ENCODE peak calls at places on chromosomes 11 and 22, in seven cellular contexts. A is memory B cell; Y is upper lobe of right lung; Z is left cardiac atrium; G is naive thymus-derived CD8-positive, alpha-beta T cell; M is right lobe of liver; O is activated CD8-positive, alpha-beta memory T cell treated with anti-CD3 and anti-CD28 coated beads, Interleukin-2, amount 10 ng/mL, durations not matched to agents 7 days and 5 days. D is an unnamed sample.

GRCh38 chr11:19988598-19988997 is 171.7 kb downstream of the DBX1 start:
- ATAC-seq in A (no peak), Y (peak; percentile 92), Z (peak; percentile 77), G (no peak), M (no peak), O (no peak), D (peak; percentile 92)

GRCh38 chr11:73866586-73866996 is 10.1 kb downstream of the COA4 start:
- ATAC-seq in A (no peak), Y (peak; percentile 33), Z (peak; percentile 16), G (no peak), M (no peak), O (no peak), D (peak; percentile 93)

GRCh38 chr11:125569913-125570621 is 790 bp downstream of the EI24 start:
- ATAC-seq in A (no peak), Y (no peak), Z (no peak), G (no peak), M (peak; percentile 20), O (no peak), D (no peak)

GRCh38 chr11:36388086-36388485 is 92.0 kb downstream of the PRR5L start:
- ATAC-seq in A (no peak), Y (no peak), Z (no peak), G (no peak), M (no peak), O (no peak), D (no peak)

GRCh38 chr22:20624161-20624616 is 116.8 kb downstream of the MED15 start:
- ATAC-seq in A (no peak), Y (no peak), Z (no peak), G (no peak), M (no peak), O (peak; percentile 91), D (no peak)

GRCh38 chr11:5514841-5515240 is 1.7 kb downstream of the UBQLNL start:
- ATAC-seq in A (no peak), Y (no peak), Z (no peak), G (no peak), M (no peak), O (no peak), D (no peak)

GRCh38 chr11:118792642-118793124 is 1.7 kb upstream of the DDX6 start:
- ATAC-seq in A (peak; percentile 45), Y (peak; percentile 78), Z (peak; percentile 52), G (peak; percentile 55), M (peak; percentile 63), O (peak; percentile 59), D (peak; percentile 77)

GRCh38 chr11:57240757-57241156 is 3.7 kb upstream of the APLNR start:
- ATAC-seq in A (no peak), Y (no peak), Z (no peak), G (no peak), M (peak; percentile 8), O (no peak), D (no peak)

GRCh38 chr11:29328961-29329441 is 687.8 kb downstream of the KCNA4 start:
- ATAC-seq in A (no peak), Y (peak; percentile 46), Z (peak; percentile 41), G (no peak), M (peak; percentile 96), O (no peak), D (no peak)

GRCh38 chr11:721347-721912 is 15.4 kb downstream of the EPS8L2 start:
- ATAC-seq in A (peak; percentile 62), Y (peak; percentile 3), Z (no peak), G (peak; percentile 5), M (peak; percentile 2), O (no peak), D (no peak)

GRCh38 chr11:46553746-46554204 is 40.0 kb downstream of the AMBRA1 start:
- ATAC-seq in A (no peak), Y (peak; percentile 31), Z (no peak), G (no peak), M (peak; percentile 67), O (no peak), D (peak; percentile 26)

GRCh38 chr11:72969894-72970335 is 155.7 kb downstream of the ATG16L2 start:
- ATAC-seq in A (no peak), Y (no peak), Z (no peak), G (no peak), M (no peak), O (peak; percentile 91), D (no peak)

GRCh38 chr11:36116161-36116560 is 172.3 kb downstream of the LDLRAD3 start:
- ATAC-seq in A (no peak), Y (no peak), Z (no peak), G (no peak), M (no peak), O (no peak), D (no peak)

GRCh38 chr11:130403301-130403804 is 25.1 kb downstream of the ADAMTS8 start:
- ATAC-seq in A (no peak), Y (peak; percentile 70), Z (peak; percentile 83), G (no peak), M (no peak), O (no peak), D (peak; percentile 90)

GRCh38 chr22:27978875-27979274 is 59.8 kb upstream of the PITPNB start:
- ATAC-seq in A (no peak), Y (no peak), Z (no peak), G (no peak), M (peak; percentile 47), O (no peak), D (no peak)

GRCh38 chr11:129184581-129184980 is 7.5 kb downstream of the ARHGAP32 start:
- ATAC-seq in A (no peak), Y (no peak), Z (no peak), G (no peak), M (no peak), O (no peak), D (no peak)